ENCODE peak calls at places on chromosomes 3 and 15, in eight cellular contexts. Y, A, H, O, U, S, X and Z are unnamed samples.

GRCh38 chr3:196288141-196288460 is 575 bp upstream of the PCYT1A start:
- DNase-seq in O (no peak), Y (no peak), X (no peak), A (no peak), H (no peak), U (no peak), S (no peak), Z (no peak)

GRCh38 chr3:17494117-17494809 is 248.2 kb downstream of the TBC1D5 start:
- DNase-seq in O (no peak), H (no peak), U (no peak), Y (no peak), S (no peak), X (no peak), A (no peak), Z (no peak)

GRCh38 chr3:14319654-14320182 is 82.7 kb upstream of the SLC6A6 start:
- DNase-seq in H (peak), O (peak), X (no peak), U (peak), S (peak), Y (no peak), A (no peak), Z (no peak)

GRCh38 chr3:67083277-67083676 is 85.2 kb downstream of the KBTBD8 start:
- DNase-seq in Y (no peak), O (no peak), A (no peak), X (no peak), S (peak), U (no peak), H (no peak), Z (peak)

GRCh38 chr3:179956416-179956830 is 80.3 kb downstream of the PEX5L start:
- DNase-seq in H (no peak), O (no peak), U (no peak), Y (no peak), S (no peak), A (no peak), X (no peak), Z (no peak)

GRCh38 chr15:39246523-39246922 is 334.4 kb upstream of the THBS1 start:
- DNase-seq in H (no peak), Y (no peak), O (no peak), A (no peak), S (no peak), X (no peak), U (no peak), Z (no peak)

GRCh38 chr15:97759363-97759762 is 201.1 kb upstream of the ARRDC4 start:
- DNase-seq in U (peak), H (no peak), O (no peak), X (no peak), S (no peak), Y (no peak), A (no peak), Z (no peak)

GRCh38 chr15:71252036-71252898 is 137.0 kb downstream of the THSD4 start:
- DNase-seq in X (no peak), O (no peak), U (peak), A (no peak), Y (no peak), H (no peak), S (no peak), Z (no peak)